ENCODE peak calls at places on chromosomes 7 and 10, in six cellular contexts. N is astrocyte, W is A549, I is GM10248, U is WTC11, X is left ventricle myocardium inferior. B is an unnamed sample.

GRCh38 chr7:91265693-91266066 is 1.4 kb downstream of the FZD1 start:
- DNase-seq in N (peak), W (peak), I (no peak), U (peak), X (no peak), B (peak)

GRCh38 chr10:103394180-103394579 is 2.1 kb downstream of the ATP5MK start:
- DNase-seq in N (peak), W (no peak), I (no peak), U (no peak), X (no peak), B (no peak)

GRCh38 chr10:118958984-118959916 is 70.3 kb upstream of the NANOS1 start:
- DNase-seq in N (peak), W (peak), I (no peak), U (no peak), X (peak), B (no peak)

GRCh38 chr7:129006636-129007414 is 48.1 kb downstream of the TNPO3 start:
- DNase-seq in N (peak), W (no peak), I (no peak), U (no peak), X (no peak), B (no peak)

GRCh38 chr7:100819586-100819985 is 7.7 kb downstream of the EPHB4 start:
- DNase-seq in N (no peak), W (no peak), I (no peak), U (no peak), X (no peak), B (no peak)

GRCh38 chr10:73931767-73932624 is 21.1 kb downstream of the PLAU start:
- DNase-seq in N (no peak), W (peak), I (peak), U (peak), X (no peak), B (peak)

GRCh38 chr10:118003146-118003545 is 43.6 kb downstream of the RAB11FIP2 start:
- DNase-seq in N (no peak), W (no peak), I (no peak), U (no peak), X (no peak), B (no peak)

GRCh38 chr7:106866298-106867281 is 1.5 kb downstream of the PIK3CG start:
- DNase-seq in N (no peak), W (no peak), I (peak), U (no peak), X (no peak), B (peak)

GRCh38 chr10:95907454-95908253 is at the start of gene CC2D2B:
- DNase-seq in N (peak), W (peak), I (peak), U (peak), X (peak), B (peak)

GRCh38 chr10:95908450-95908849 is 675 bp downstream of the CC2D2B start:
- DNase-seq in N (no peak), W (no peak), I (no peak), U (no peak), X (no peak), B (no peak)

GRCh38 chr10:95909591-95909990 is 1.8 kb downstream of the CC2D2B start:
- DNase-seq in N (no peak), W (no peak), I (no peak), U (no peak), X (no peak), B (no peak)

DNA sequence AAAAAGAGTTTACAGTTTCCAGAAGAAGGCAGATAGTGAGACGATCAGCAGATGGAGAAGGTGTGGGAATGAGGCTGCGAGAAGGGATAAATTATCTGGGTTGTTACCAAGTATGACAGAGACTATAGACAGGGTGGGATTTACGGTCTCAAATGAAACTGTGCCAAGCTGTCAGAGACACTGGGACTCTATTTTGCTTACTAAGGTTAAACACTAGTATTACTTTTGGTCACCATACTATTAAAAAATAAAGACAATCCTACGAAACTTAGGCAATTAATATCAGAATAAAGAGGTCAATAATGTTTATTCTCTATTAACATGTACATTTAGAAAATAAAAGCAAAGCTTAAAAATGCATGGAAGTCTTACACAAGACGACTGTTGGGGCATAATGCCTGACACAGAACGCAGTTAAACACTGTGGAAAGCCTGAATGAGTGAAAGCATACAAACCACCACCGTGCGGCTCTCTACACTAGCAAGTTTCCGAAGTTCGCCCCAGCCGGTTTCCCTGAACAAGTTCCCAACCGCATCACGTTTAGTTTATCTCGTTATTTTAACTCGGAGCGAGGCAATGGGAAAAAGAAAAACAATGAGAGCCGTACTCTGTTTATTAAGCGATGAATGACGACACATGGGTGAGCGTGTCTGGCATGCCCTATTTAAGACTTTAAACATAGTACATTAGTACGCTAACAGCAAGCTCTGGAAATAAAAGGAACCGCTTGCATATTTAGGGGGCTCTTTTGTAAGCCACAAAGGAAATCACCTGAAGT is 911 bp upstream of the CC2D2B start:
- DNase-seq in N (peak), W (peak), I (peak), U (peak), X (peak), B (peak)
- TF ChIP-seq CTCF in N (peak), W (no peak), I (peak), U (no peak), X (peak), B (peak)

GRCh38 chr10:92290076-92290836 is 622 bp downstream of the CPEB3 start:
- DNase-seq in N (peak), W (peak), I (peak), U (no peak), X (peak), B (peak)

GRCh38 chr10:92291921-92292860 is 1.2 kb downstream of the MARCHF5 start:
- DNase-seq in N (peak), W (peak), I (peak), U (peak), X (peak), B (peak)

GRCh38 chr10:92291610-92291859 is 568 bp downstream of the MARCHF5 start:
- DNase-seq in N (no peak), W (no peak), I (no peak), U (no peak), X (no peak), B (no peak)

DNA sequence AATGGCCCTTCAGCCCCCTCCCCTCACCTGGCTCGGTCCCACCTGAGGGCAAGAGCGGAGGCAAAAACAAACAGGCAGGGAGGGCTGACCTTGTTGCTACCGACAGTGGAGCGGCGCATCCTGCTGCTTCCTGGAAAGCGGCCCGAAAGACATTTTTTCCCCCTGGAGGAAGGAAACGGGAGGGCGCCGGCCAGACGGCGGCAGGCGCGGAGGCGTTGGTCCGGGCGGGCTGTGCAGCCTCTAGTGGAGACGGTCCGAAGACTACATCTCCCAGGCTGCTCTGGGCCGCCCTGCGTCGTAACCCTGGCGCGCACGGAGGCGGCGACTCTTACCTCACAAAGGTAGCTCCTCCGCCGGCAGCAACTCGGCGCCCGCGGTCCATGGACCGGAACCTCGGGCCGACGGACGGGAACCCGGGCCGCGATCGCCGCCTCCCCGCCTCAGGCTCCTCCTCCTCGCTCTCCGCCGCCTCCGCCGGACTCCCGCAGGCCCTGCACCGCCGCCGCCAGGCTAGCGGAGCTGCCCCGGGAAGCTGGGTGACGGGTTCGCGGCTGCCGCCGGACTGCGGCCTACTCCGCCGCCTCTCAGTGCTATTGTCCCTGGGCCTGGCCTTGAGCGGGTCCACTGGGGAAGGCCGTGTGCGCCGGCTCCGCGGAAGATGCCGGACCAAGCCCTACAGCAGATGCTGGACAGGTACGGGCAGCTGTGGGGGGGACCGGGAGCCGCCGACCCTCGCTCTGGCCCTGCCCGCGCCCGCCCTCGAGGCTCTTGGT is at the start of the genes CPEB3 and MARCHF5:
- DNase-seq in N (peak), W (peak), I (peak), U (peak), X (peak), B (peak)
- TF ChIP-seq CTCF in N (peak), W (no peak), I (peak), U (no peak), X (peak), B (peak)

GRCh38 chr10:20709708-20710107 is 187.4 kb downstream of the NEBL start:
- DNase-seq in N (no peak), W (no peak), I (no peak), U (no peak), X (no peak), B (no peak)

GRCh38 chr10:20712766-20713165 is 184.3 kb downstream of the NEBL start:
- DNase-seq in N (no peak), W (no peak), I (no peak), U (no peak), X (no peak), B (no peak)

GRCh38 chr10:20713420-20713819 is 183.7 kb downstream of the NEBL start:
- DNase-seq in N (no peak), W (no peak), I (no peak), U (no peak), X (no peak), B (no peak)

DNA sequence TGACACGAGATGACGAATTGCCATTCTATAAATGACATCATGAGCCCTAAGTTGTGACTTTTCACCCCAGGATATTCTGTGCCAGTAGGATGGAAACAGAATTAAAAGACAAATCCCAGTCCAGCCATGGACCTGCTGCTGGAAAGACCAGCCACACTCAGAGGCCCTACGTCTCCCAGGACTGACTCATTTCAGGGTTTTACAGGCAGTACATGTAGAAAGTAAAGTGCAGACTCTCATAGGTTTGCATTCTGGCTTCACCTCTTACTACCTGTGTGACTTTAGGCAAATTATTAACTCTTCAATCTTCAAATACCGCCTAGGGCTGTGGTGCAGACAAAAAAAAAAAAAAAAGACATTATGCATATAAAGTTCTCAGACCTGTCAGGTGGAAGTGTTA is 188.8 kb downstream of the NEBL start:
- DNase-seq in N (no peak), W (no peak), I (no peak), U (no peak), X (no peak), B (no peak)
- TF ChIP-seq CTCF in N (no peak), W (no peak), I (no peak), U (no peak), X (no peak), B (no peak)

GRCh38 chr10:125231813-125232475 is 71.6 kb upstream of the CTBP2 start:
- DNase-seq in N (no peak), W (peak), I (no peak), U (no peak), X (no peak), B (no peak)

GRCh38 chr10:125227546-125227945 is 67.2 kb upstream of the CTBP2 start:
- DNase-seq in N (no peak), W (no peak), I (no peak), U (no peak), X (no peak), B (no peak)

GRCh38 chr10:125230251-125230650 is 69.9 kb upstream of the CTBP2 start:
- DNase-seq in N (no peak), W (no peak), I (no peak), U (no peak), X (no peak), B (no peak)

GRCh38 chr10:125232841-125233240 is 72.5 kb upstream of the CTBP2 start:
- DNase-seq in N (peak), W (peak), I (no peak), U (no peak), X (no peak), B (no peak)

GRCh38 chr10:125231116-125231812 is 70.9 kb upstream of the CTBP2 start:
- DNase-seq in N (peak), W (peak), I (no peak), U (peak), X (no peak), B (no peak)
- TF ChIP-seq CTCF in N (no peak), W (no peak), I (no peak), U (no peak), X (no peak), B (no peak)

GRCh38 chr10:123496996-123497660 is 169.0 kb upstream of the GPR26 start:
- DNase-seq in N (no peak), W (no peak), I (no peak), U (no peak), X (no peak), B (no peak)

GRCh38 chr10:123501148-123501547 is 165.0 kb upstream of the GPR26 start:
- DNase-seq in N (no peak), W (no peak), I (no peak), U (no peak), X (no peak), B (no peak)

GRCh38 chr10:123506455-123506854 is 159.7 kb upstream of the GPR26 start:
- DNase-seq in N (no peak), W (no peak), I (no peak), U (no peak), X (no peak), B (no peak)

GRCh38 chr10:123507298-123507697 is 158.9 kb upstream of the GPR26 start:
- DNase-seq in N (no peak), W (no peak), I (no peak), U (no peak), X (no peak), B (peak)

DNA sequence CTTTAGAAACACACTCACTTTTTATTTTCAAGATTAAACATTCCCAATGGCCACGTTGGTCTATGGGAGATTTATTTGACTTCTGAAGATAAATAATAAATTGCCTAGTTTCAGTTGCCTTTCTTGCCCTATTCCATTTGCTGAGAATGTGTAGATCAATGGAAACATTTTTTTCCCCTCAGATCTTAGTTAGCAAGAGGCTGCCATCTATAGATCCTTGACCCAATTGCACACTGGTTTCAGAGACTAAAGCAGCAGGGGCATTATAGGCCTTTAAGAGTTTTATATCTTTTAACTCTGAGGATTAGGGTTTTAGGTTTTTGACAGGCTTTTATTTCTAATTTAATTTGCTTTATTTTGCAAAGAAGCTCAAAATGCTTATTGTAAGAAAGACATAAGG is 163.2 kb upstream of the GPR26 start:
- DNase-seq in N (no peak), W (no peak), I (no peak), U (no peak), X (no peak), B (peak)
- TF ChIP-seq CTCF in N (no peak), W (peak), I (peak), U (no peak), X (no peak), B (peak)

GRCh38 chr10:12729885-12730284 is 271.6 kb downstream of the CCDC3 start:
- DNase-seq in N (no peak), W (no peak), I (no peak), U (peak), X (no peak), B (no peak)
- TF ChIP-seq CTCF in N (peak), W (no peak), I (peak), U (peak), X (peak), B (peak)

DNA sequence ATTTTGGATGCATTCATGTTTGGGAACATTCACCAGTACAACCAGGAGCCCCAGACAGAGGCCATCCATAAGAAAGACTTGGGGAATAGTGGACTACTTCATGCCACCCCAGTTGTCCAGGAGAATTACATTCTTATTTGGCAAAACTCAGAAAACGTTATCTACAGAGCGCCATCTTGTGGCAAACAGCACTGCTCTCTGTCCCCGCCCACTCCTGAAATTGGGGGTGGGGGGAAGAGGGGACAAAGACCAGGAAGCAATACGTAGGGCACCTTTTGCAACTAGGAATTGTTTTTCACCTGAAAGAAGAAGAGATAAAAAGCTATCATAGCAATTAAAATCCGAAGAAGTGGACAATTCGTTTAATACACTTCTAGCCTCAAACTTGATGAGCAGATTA is 134.6 kb upstream of the MGMT start:
- DNase-seq in N (no peak), W (peak), I (no peak), U (peak), X (no peak), B (no peak)
- TF ChIP-seq CTCF in N (no peak), W (no peak), I (peak), U (peak), X (peak), B (peak)

GRCh38 chr10:44284198-44285084 is 100.5 kb downstream of the CXCL12 start:
- DNase-seq in N (no peak), W (no peak), I (no peak), U (no peak), X (no peak), B (no peak)
- TF ChIP-seq CTCF in N (no peak), W (no peak), I (no peak), U (no peak), X (no peak), B (no peak)

DNA sequence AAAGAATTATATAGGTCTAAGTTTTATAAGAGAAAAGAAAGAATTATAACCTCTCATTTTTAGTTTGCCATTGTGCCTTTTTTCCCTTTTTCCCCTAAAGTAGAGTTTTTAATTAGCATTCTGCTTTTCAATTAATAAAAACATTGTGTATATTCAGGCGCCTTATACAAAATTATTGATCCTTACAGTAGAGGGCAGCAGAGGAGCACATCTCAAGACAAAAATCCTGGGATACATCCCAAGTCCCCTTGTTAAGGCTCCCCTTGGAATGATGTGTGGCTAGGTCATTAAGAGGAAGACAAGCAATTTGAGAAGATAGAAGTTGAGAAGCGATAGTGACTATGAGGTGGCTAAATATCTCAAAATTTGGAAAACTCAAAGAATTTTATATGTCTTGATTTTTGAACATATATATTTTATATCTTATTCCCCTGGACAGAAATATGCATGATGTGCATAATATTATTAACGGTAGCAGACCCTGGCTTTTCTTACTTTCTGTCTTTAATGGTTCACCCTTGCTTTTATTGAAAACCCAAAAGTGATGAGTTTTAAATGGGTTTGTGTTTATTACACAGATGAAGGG is 19.1 kb upstream of the TPK1 start:
- DNase-seq in N (peak), W (peak), I (no peak), U (no peak), X (no peak), B (no peak)
- TF ChIP-seq CTCF in N (peak), W (peak), I (peak), U (peak), X (peak), B (peak)